ENCODE peak calls at places on chromosomes 5 and 9, in six cellular contexts. G is ACHN, Y is hypothalamus, K is kidney tubule cell, S is HTR-8/SVneo, E is bronchial epithelial cell. B is an unnamed sample.

GRCh38 chr9:16501726-16502125 is 368.7 kb downstream of the BNC2 start:
- DNase-seq in G (no peak), Y (no peak), K (no peak), S (no peak), E (no peak), B (no peak)

GRCh38 chr5:38601843-38602424 is 45.5 kb upstream of the LIFR start:
- DNase-seq in G (peak), Y (no peak), K (peak), S (no peak), E (peak), B (no peak)

GRCh38 chr5:180606215-180606785 is 15.0 kb upstream of the SCGB3A1 start:
- DNase-seq in G (no peak), Y (no peak), K (no peak), S (no peak), E (no peak), B (no peak)

GRCh38 chr5:57111993-57112392 is 61.9 kb upstream of the GPBP1 start:
- DNase-seq in G (no peak), Y (no peak), K (no peak), S (no peak), E (no peak), B (no peak)

GRCh38 chr5:10856646-10857332 is 95.8 kb upstream of the DAP start:
- DNase-seq in G (peak), Y (peak), K (peak), S (peak), E (no peak), B (no peak)

GRCh38 chr5:140043508-140043872 is 391 bp upstream of the NRG2 start:
- DNase-seq in G (peak), Y (peak), K (no peak), S (peak), E (no peak), B (peak)

GRCh38 chr5:99104538-99105132 is 175.8 kb upstream of the CHD1 start:
- DNase-seq in G (peak), Y (no peak), K (peak), S (peak), E (peak), B (no peak)

GRCh38 chr5:14204785-14205321 is 61.7 kb downstream of the TRIO start:
- DNase-seq in G (peak), Y (no peak), K (peak), S (peak), E (peak), B (no peak)

GRCh38 chr9:99820330-99821186 is 1.1 kb upstream of the NR4A3 start:
- DNase-seq in G (peak), Y (peak), K (peak), S (peak), E (peak), B (peak)

GRCh38 chr9:1871486-1872181 is 143.5 kb upstream of the SMARCA2 start:
- DNase-seq in G (no peak), Y (no peak), K (no peak), S (no peak), E (peak), B (no peak)

GRCh38 chr9:112299514-112299913 is 33.9 kb downstream of the PTBP3 start:
- DNase-seq in G (peak), Y (no peak), K (peak), S (peak), E (peak), B (no peak)

GRCh38 chr5:38403407-38403806 is 145.0 kb downstream of the EGFLAM start:
- DNase-seq in G (no peak), Y (no peak), K (peak), S (no peak), E (peak), B (no peak)

GRCh38 chr9:112170235-112170634 is 4.9 kb downstream of the SUSD1 start:
- DNase-seq in G (no peak), Y (no peak), K (peak), S (no peak), E (peak), B (no peak)

GRCh38 chr9:129609486-129610192 is 11.3 kb downstream of the C9orf50 start:
- DNase-seq in G (peak), Y (no peak), K (peak), S (no peak), E (peak), B (no peak)

GRCh38 chr9:70586506-70586905 is 172.0 kb upstream of the KLF9 start:
- DNase-seq in G (no peak), Y (no peak), K (no peak), S (no peak), E (no peak), B (no peak)

GRCh38 chr5:110973510-110973909 is 98.0 kb upstream of the TSLP start:
- DNase-seq in G (no peak), Y (no peak), K (no peak), S (no peak), E (no peak), B (no peak)

GRCh38 chr9:35726876-35727438 is 5.0 kb downstream of the TLN1 start:
- DNase-seq in G (peak), Y (no peak), K (peak), S (no peak), E (no peak), B (no peak)

GRCh38 chr9:34379334-34380033 is 2.8 kb upstream of the MYORG start:
- DNase-seq in G (peak), Y (peak), K (peak), S (peak), E (peak), B (peak)

GRCh38 chr9:91060520-91061343 is 259.1 kb downstream of the SYK start:
- DNase-seq in G (peak), Y (no peak), K (peak), S (peak), E (peak), B (no peak)

GRCh38 chr5:149810856-149811255 is 80.7 kb downstream of the PPARGC1B start:
- DNase-seq in G (no peak), Y (no peak), K (no peak), S (no peak), E (no peak), B (no peak)

GRCh38 chr9:98218562-98219363 is 26.3 kb upstream of the CORO2A start:
- DNase-seq in G (no peak), Y (no peak), K (no peak), S (no peak), E (peak), B (no peak)

GRCh38 chr5:35101016-35101415 is 53.3 kb upstream of the AGXT2 start:
- DNase-seq in G (no peak), Y (no peak), K (no peak), S (no peak), E (no peak), B (no peak)

GRCh38 chr9:19409406-19410194 is 791 bp downstream of the ACER2 start:
- DNase-seq in G (peak), Y (peak), K (peak), S (no peak), E (peak), B (no peak)

GRCh38 chr9:34179528-34180138 is 790 bp downstream of the UBAP1 start:
- DNase-seq in G (no peak), Y (no peak), K (peak), S (no peak), E (peak), B (no peak)

GRCh38 chr5:124371121-124371706 is 375.2 kb downstream of the ZNF608 start:
- DNase-seq in G (no peak), Y (no peak), K (no peak), S (no peak), E (no peak), B (no peak)

GRCh38 chr5:41648976-41649375 is 138.6 kb upstream of the PLCXD3 start:
- DNase-seq in G (no peak), Y (no peak), K (no peak), S (no peak), E (no peak), B (no peak)

GRCh38 chr5:137610598-137610997 is 111.5 kb upstream of the SPOCK1 start:
- DNase-seq in G (no peak), Y (no peak), K (no peak), S (no peak), E (no peak), B (no peak)

GRCh38 chr5:10403829-10404228 is 37.9 kb upstream of the ROPN1L start:
- DNase-seq in G (no peak), Y (no peak), K (no peak), S (no peak), E (no peak), B (no peak)

GRCh38 chr5:14035859-14036440 is 91.5 kb upstream of the DNAH5 start:
- DNase-seq in G (peak), Y (no peak), K (peak), S (peak), E (peak), B (no peak)